ENCODE peak calls at places on chromosomes 3 and 15, in six cellular contexts. V is astrocyte of the spinal cord, P is LHCN-M2, D is NCI-H1092, C is OCI-LY7, S is Peyer's patch. J is an unnamed sample.
A peak's percentile ranks its signal among the peaks of the same experiment; 100 is the strongest.

GRCh38 chr3:33833408-33834116 is 35.1 kb downstream of the PDCD6IP start:
- DNase-seq in V (no peak), P (no peak), D (no peak), C (no peak), S (no peak), J (no peak)

GRCh38 chr3:156735471-156735870 is 61.1 kb downstream of the TIPARP start:
- DNase-seq in V (no peak), P (no peak), D (no peak), C (no peak), S (no peak), J (no peak)

GRCh38 chr3:132652640-132653270 is 6.9 kb downstream of the ACAD11 start:
- DNase-seq in V (no peak), P (peak; percentile 41), D (no peak), C (no peak), S (no peak), J (peak; percentile 49)

GRCh38 chr3:107543666-107544065 is 20.9 kb downstream of the BBX start:
- DNase-seq in V (no peak), P (peak; percentile 20), D (no peak), C (peak; percentile 28), S (no peak), J (peak; percentile 29)

GRCh38 chr3:55487376-55488241 is 503 bp upstream of the WNT5A start:
- DNase-seq in V (peak; percentile 76), P (peak; percentile 83), D (no peak), C (peak; percentile 53), S (no peak), J (peak; percentile 63)

GRCh38 chr3:155193868-155194267 is 99.6 kb downstream of the STRIT1 start:
- DNase-seq in V (no peak), P (no peak), D (no peak), C (no peak), S (no peak), J (no peak)

GRCh38 chr3:49058011-49058410 is 28.8 kb upstream of the IMPDH2 start:
- DNase-seq in V (no peak), P (no peak), D (no peak), C (no peak), S (no peak), J (no peak)

GRCh38 chr15:41989573-41990242 is 17.4 kb upstream of the EHD4 start:
- DNase-seq in V (peak; percentile 71), P (peak; percentile 53), D (peak; percentile 41), C (peak; percentile 77), S (peak; percentile 70), J (peak; percentile 79)

GRCh38 chr3:24128195-24129005 is 183.3 kb downstream of the NR1D2 start:
- DNase-seq in V (peak; percentile 15), P (peak; percentile 65), D (peak; percentile 34), C (no peak), S (no peak), J (peak; percentile 54)

GRCh38 chr15:31279221-31280036 is 47.2 kb upstream of the KLF13 start:
- DNase-seq in V (no peak), P (no peak), D (no peak), C (no peak), S (peak; percentile 14), J (no peak)

GRCh38 chr15:60594071-60594470 is 115.1 kb upstream of the ICE2 start:
- DNase-seq in V (no peak), P (peak; percentile 36), D (no peak), C (no peak), S (no peak), J (no peak)

GRCh38 chr15:67114046-67114445 is 48.6 kb downstream of the SMAD3 start:
- DNase-seq in V (no peak), P (no peak), D (no peak), C (no peak), S (no peak), J (no peak)

J was measured in cardiac fibroblast.